ENCODE peak calls at places on chromosomes 6 and 20, in ten cellular contexts. One of them, this sample, is unnamed.

GRCh38 chr6:75023634-75024033 is 182.2 kb downstream of the COL12A1 start:
- DNase-seq in RWPE1: no peak
- DNase-seq in foreskin keratinocyte: peak; percentile 52
- DNase-seq in AG09309: no peak
- DNase-seq in WERI-Rb-1: no peak
- DNase-seq in uterus: no peak
- DNase-seq in gastrocnemius medialis: no peak
- DNase-seq in astrocyte of the spinal cord: no peak
- DNase-seq in heart left ventricle: no peak
- DNase-seq in bronchial epithelial cell: peak; percentile 77
- DNase-seq in this sample: no peak

GRCh38 chr20:62320581-62321354 is 18.0 kb downstream of the ADRM1 start:
- DNase-seq in RWPE1: peak; percentile 86
- DNase-seq in foreskin keratinocyte: no peak
- DNase-seq in AG09309: no peak
- DNase-seq in WERI-Rb-1: peak; percentile 76
- DNase-seq in uterus: no peak
- DNase-seq in gastrocnemius medialis: no peak
- DNase-seq in astrocyte of the spinal cord: no peak
- DNase-seq in heart left ventricle: no peak
- DNase-seq in bronchial epithelial cell: no peak
- DNase-seq in this sample: no peak

GRCh38 chr6:43910638-43911353 is 140.8 kb downstream of the VEGFA start:
- DNase-seq in RWPE1: peak; percentile 16
- DNase-seq in foreskin keratinocyte: peak; percentile 70
- DNase-seq in AG09309: peak; percentile 62
- DNase-seq in WERI-Rb-1: no peak
- DNase-seq in uterus: peak; percentile 56
- DNase-seq in gastrocnemius medialis: no peak
- DNase-seq in astrocyte of the spinal cord: peak; percentile 66
- DNase-seq in heart left ventricle: no peak
- DNase-seq in bronchial epithelial cell: peak; percentile 88
- DNase-seq in this sample: no peak

GRCh38 chr6:107304421-107305025 is 154.8 kb downstream of the PDSS2 start:
- DNase-seq in RWPE1: peak; percentile 69
- DNase-seq in foreskin keratinocyte: peak; percentile 93
- DNase-seq in AG09309: no peak
- DNase-seq in WERI-Rb-1: no peak
- DNase-seq in uterus: no peak
- DNase-seq in gastrocnemius medialis: no peak
- DNase-seq in astrocyte of the spinal cord: peak; percentile 38
- DNase-seq in heart left ventricle: no peak
- DNase-seq in bronchial epithelial cell: peak; percentile 87
- DNase-seq in this sample: no peak

GRCh38 chr20:13817342-13817741 is 32.5 kb downstream of the NDUFAF5 start:
- DNase-seq in RWPE1: no peak
- DNase-seq in foreskin keratinocyte: no peak
- DNase-seq in AG09309: no peak
- DNase-seq in WERI-Rb-1: no peak
- DNase-seq in uterus: no peak
- DNase-seq in gastrocnemius medialis: no peak
- DNase-seq in astrocyte of the spinal cord: peak; percentile 40
- DNase-seq in heart left ventricle: no peak
- DNase-seq in bronchial epithelial cell: peak; percentile 64
- DNase-seq in this sample: no peak

GRCh38 chr6:113909224-113909856 is 52.2 kb downstream of the MARCKS start:
- DNase-seq in RWPE1: peak; percentile 43
- DNase-seq in foreskin keratinocyte: peak; percentile 22
- DNase-seq in AG09309: peak; percentile 70
- DNase-seq in WERI-Rb-1: no peak
- DNase-seq in uterus: no peak
- DNase-seq in gastrocnemius medialis: no peak
- DNase-seq in astrocyte of the spinal cord: peak; percentile 75
- DNase-seq in heart left ventricle: no peak
- DNase-seq in bronchial epithelial cell: peak; percentile 57
- DNase-seq in this sample: peak; percentile 50

GRCh38 chr6:36729169-36729549 is 31.5 kb downstream of the RAB44 start:
- DNase-seq in RWPE1: no peak
- DNase-seq in foreskin keratinocyte: no peak
- DNase-seq in AG09309: no peak
- DNase-seq in WERI-Rb-1: no peak
- DNase-seq in uterus: no peak
- DNase-seq in gastrocnemius medialis: no peak
- DNase-seq in astrocyte of the spinal cord: no peak
- DNase-seq in heart left ventricle: no peak
- DNase-seq in bronchial epithelial cell: no peak
- DNase-seq in this sample: no peak

GRCh38 chr20:53258741-53259140 is 286.6 kb downstream of the TSHZ2 start:
- DNase-seq in RWPE1: no peak
- DNase-seq in foreskin keratinocyte: no peak
- DNase-seq in AG09309: no peak
- DNase-seq in WERI-Rb-1: no peak
- DNase-seq in uterus: no peak
- DNase-seq in gastrocnemius medialis: no peak
- DNase-seq in astrocyte of the spinal cord: no peak
- DNase-seq in heart left ventricle: no peak
- DNase-seq in bronchial epithelial cell: peak; percentile 4
- DNase-seq in this sample: no peak

GRCh38 chr20:37318046-37318445 is 27.9 kb upstream of the SRC start:
- DNase-seq in RWPE1: no peak
- DNase-seq in foreskin keratinocyte: no peak
- DNase-seq in AG09309: no peak
- DNase-seq in WERI-Rb-1: no peak
- DNase-seq in uterus: no peak
- DNase-seq in gastrocnemius medialis: no peak
- DNase-seq in astrocyte of the spinal cord: no peak
- DNase-seq in heart left ventricle: no peak
- DNase-seq in bronchial epithelial cell: no peak
- DNase-seq in this sample: no peak

GRCh38 chr20:61117725-61118124 is 134.3 kb upstream of the CDH4 start:
- DNase-seq in RWPE1: no peak
- DNase-seq in foreskin keratinocyte: no peak
- DNase-seq in AG09309: peak; percentile 27
- DNase-seq in WERI-Rb-1: no peak
- DNase-seq in uterus: no peak
- DNase-seq in gastrocnemius medialis: no peak
- DNase-seq in astrocyte of the spinal cord: peak; percentile 59
- DNase-seq in heart left ventricle: no peak
- DNase-seq in bronchial epithelial cell: peak; percentile 17
- DNase-seq in this sample: no peak

GRCh38 chr6:41937881-41938574 is 3.6 kb downstream of the CCND3 start:
- DNase-seq in RWPE1: no peak
- DNase-seq in foreskin keratinocyte: no peak
- DNase-seq in AG09309: no peak
- DNase-seq in WERI-Rb-1: no peak
- DNase-seq in uterus: peak; percentile 33
- DNase-seq in gastrocnemius medialis: no peak
- DNase-seq in astrocyte of the spinal cord: no peak
- DNase-seq in heart left ventricle: peak; percentile 43
- DNase-seq in bronchial epithelial cell: no peak
- DNase-seq in this sample: no peak

GRCh38 chr6:7176208-7176607 is 68.4 kb downstream of the RREB1 start:
- DNase-seq in RWPE1: no peak
- DNase-seq in foreskin keratinocyte: no peak
- DNase-seq in AG09309: no peak
- DNase-seq in WERI-Rb-1: no peak
- DNase-seq in uterus: no peak
- DNase-seq in gastrocnemius medialis: no peak
- DNase-seq in astrocyte of the spinal cord: no peak
- DNase-seq in heart left ventricle: no peak
- DNase-seq in bronchial epithelial cell: no peak
- DNase-seq in this sample: no peak

GRCh38 chr20:49938173-49939163 is 2.3 kb downstream of the RNF114 start:
- DNase-seq in RWPE1: no peak
- DNase-seq in foreskin keratinocyte: peak; percentile 21
- DNase-seq in AG09309: no peak
- DNase-seq in WERI-Rb-1: peak; percentile 44
- DNase-seq in uterus: peak; percentile 52
- DNase-seq in gastrocnemius medialis: peak; percentile 28
- DNase-seq in astrocyte of the spinal cord: peak; percentile 72
- DNase-seq in heart left ventricle: peak; percentile 72
- DNase-seq in bronchial epithelial cell: no peak
- DNase-seq in this sample: no peak

GRCh38 chr20:45402946-45403345 is 5.1 kb upstream of the DBNDD2 start:
- DNase-seq in RWPE1: no peak
- DNase-seq in foreskin keratinocyte: peak; percentile 4
- DNase-seq in AG09309: no peak
- DNase-seq in WERI-Rb-1: no peak
- DNase-seq in uterus: no peak
- DNase-seq in gastrocnemius medialis: no peak
- DNase-seq in astrocyte of the spinal cord: peak; percentile 23
- DNase-seq in heart left ventricle: no peak
- DNase-seq in bronchial epithelial cell: no peak
- DNase-seq in this sample: no peak

GRCh38 chr20:34997774-34998173 is 42.1 kb downstream of the MYH7B start:
- DNase-seq in RWPE1: no peak
- DNase-seq in foreskin keratinocyte: no peak
- DNase-seq in AG09309: no peak
- DNase-seq in WERI-Rb-1: no peak
- DNase-seq in uterus: no peak
- DNase-seq in gastrocnemius medialis: no peak
- DNase-seq in astrocyte of the spinal cord: no peak
- DNase-seq in heart left ventricle: no peak
- DNase-seq in bronchial epithelial cell: no peak
- DNase-seq in this sample: no peak

GRCh38 chr20:47392015-47392720 is 35.7 kb upstream of the ZMYND8 start:
- DNase-seq in RWPE1: peak; percentile 95
- DNase-seq in foreskin keratinocyte: peak; percentile 99
- DNase-seq in AG09309: peak; percentile 89
- DNase-seq in WERI-Rb-1: no peak
- DNase-seq in uterus: no peak
- DNase-seq in gastrocnemius medialis: peak; percentile 30
- DNase-seq in astrocyte of the spinal cord: peak; percentile 89
- DNase-seq in heart left ventricle: no peak
- DNase-seq in bronchial epithelial cell: peak; percentile 99
- DNase-seq in this sample: peak; percentile 35

GRCh38 chr6:108711831-108712230 is 136.4 kb upstream of the ARMC2 start:
- DNase-seq in RWPE1: no peak
- DNase-seq in foreskin keratinocyte: no peak
- DNase-seq in AG09309: no peak
- DNase-seq in WERI-Rb-1: no peak
- DNase-seq in uterus: no peak
- DNase-seq in gastrocnemius medialis: no peak
- DNase-seq in astrocyte of the spinal cord: no peak
- DNase-seq in heart left ventricle: no peak
- DNase-seq in bronchial epithelial cell: no peak
- DNase-seq in this sample: no peak

GRCh38 chr20:378961-379336 is 1.6 kb upstream of the TRIB3 start:
- DNase-seq in RWPE1: no peak
- DNase-seq in foreskin keratinocyte: no peak
- DNase-seq in AG09309: no peak
- DNase-seq in WERI-Rb-1: no peak
- DNase-seq in uterus: no peak
- DNase-seq in gastrocnemius medialis: no peak
- DNase-seq in astrocyte of the spinal cord: no peak
- DNase-seq in heart left ventricle: no peak
- DNase-seq in bronchial epithelial cell: no peak
- DNase-seq in this sample: no peak
- TF ChIP-seq CTCF in RWPE1: no peak
- TF ChIP-seq CTCF in foreskin keratinocyte: no peak
- TF ChIP-seq CTCF in AG09309: no peak
- TF ChIP-seq CTCF in WERI-Rb-1: no peak
- TF ChIP-seq CTCF in uterus: no peak
- TF ChIP-seq CTCF in gastrocnemius medialis: no peak
- TF ChIP-seq CTCF in astrocyte of the spinal cord: no peak
- TF ChIP-seq CTCF in heart left ventricle: no peak
- TF ChIP-seq CTCF in bronchial epithelial cell: no peak
- TF ChIP-seq CTCF in this sample: no peak

DNA sequence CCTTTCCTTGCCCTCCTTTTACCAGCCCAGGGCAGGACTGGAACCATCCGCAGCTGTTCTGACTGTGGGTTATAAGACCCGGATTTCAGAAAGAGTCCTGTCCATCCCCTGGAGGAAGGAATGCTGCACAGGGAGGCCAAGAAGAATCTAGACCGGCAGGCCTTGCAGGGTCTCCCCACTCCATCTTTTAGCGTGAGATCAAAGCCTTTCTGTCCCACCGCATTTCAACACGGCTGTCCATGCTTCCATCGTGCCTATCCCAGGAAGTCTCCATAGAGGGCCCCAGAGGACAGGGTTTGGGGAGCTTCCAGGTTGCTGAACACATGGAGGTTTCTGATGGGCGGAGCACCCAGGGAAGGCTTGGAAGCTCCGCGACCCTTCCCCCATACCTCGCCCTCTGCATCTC is 79.3 kb upstream of the AGPAT4 start:
- DNase-seq in RWPE1: no peak
- DNase-seq in foreskin keratinocyte: no peak
- DNase-seq in AG09309: no peak
- DNase-seq in WERI-Rb-1: peak; percentile 57
- DNase-seq in uterus: no peak
- DNase-seq in gastrocnemius medialis: no peak
- DNase-seq in astrocyte of the spinal cord: no peak
- DNase-seq in heart left ventricle: no peak
- DNase-seq in bronchial epithelial cell: no peak
- DNase-seq in this sample: no peak
- TF ChIP-seq CTCF in RWPE1: no peak
- TF ChIP-seq CTCF in foreskin keratinocyte: peak; percentile 52
- TF ChIP-seq CTCF in AG09309: no peak
- TF ChIP-seq CTCF in WERI-Rb-1: peak; percentile 56
- TF ChIP-seq CTCF in uterus: no peak
- TF ChIP-seq CTCF in gastrocnemius medialis: no peak
- TF ChIP-seq CTCF in astrocyte of the spinal cord: peak; percentile 35
- TF ChIP-seq CTCF in heart left ventricle: peak; percentile 30
- TF ChIP-seq CTCF in bronchial epithelial cell: no peak
- TF ChIP-seq CTCF in this sample: no peak

DNA sequence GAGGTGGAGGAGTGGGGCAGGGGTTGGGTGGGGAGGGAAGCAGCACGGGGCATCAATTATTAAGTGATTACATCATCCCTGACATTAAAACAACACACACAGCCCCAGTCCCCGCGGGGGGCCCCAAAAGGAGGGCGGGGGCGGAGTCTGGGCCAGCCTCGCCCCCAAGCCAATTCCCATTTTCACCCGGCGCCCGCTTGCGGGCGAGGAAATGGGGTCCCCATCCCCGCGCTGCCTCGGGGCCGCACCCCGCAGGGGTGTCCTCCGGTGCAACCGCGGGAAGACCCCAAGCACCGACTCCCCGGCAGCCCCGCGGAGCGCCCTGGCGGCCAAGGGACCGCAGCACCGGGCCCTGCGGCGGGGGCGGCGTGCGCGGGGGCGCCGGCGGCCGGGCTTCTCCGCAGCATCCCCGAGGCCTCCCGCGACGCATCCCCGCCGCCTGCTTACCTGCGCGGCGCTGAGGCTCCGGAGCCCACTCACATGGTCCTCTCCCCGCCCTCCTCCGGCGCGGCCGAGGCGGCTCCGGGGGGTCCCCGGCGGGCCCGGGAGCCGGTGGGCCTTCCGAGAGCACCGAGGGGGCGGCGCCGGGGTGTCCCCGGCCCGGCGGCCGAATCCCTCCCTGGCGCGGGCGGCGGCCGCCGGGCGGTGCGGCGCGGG is 603 bp downstream of the FYN start:
- DNase-seq in RWPE1: no peak
- DNase-seq in foreskin keratinocyte: peak; percentile 11
- DNase-seq in AG09309: no peak
- DNase-seq in WERI-Rb-1: peak; percentile 27
- DNase-seq in uterus: peak; percentile 71
- DNase-seq in gastrocnemius medialis: peak; percentile 24
- DNase-seq in astrocyte of the spinal cord: peak; percentile 66
- DNase-seq in heart left ventricle: peak; percentile 56
- DNase-seq in bronchial epithelial cell: no peak
- DNase-seq in this sample: peak; percentile 45
- TF ChIP-seq CTCF in RWPE1: no peak
- TF ChIP-seq CTCF in foreskin keratinocyte: peak; percentile 13
- TF ChIP-seq CTCF in AG09309: no peak
- TF ChIP-seq CTCF in WERI-Rb-1: no peak
- TF ChIP-seq CTCF in uterus: peak; percentile 17
- TF ChIP-seq CTCF in gastrocnemius medialis: no peak
- TF ChIP-seq CTCF in astrocyte of the spinal cord: no peak
- TF ChIP-seq CTCF in heart left ventricle: no peak
- TF ChIP-seq CTCF in bronchial epithelial cell: peak; percentile 19
- TF ChIP-seq CTCF in this sample: no peak

GRCh38 chr6:145278163-145278807 is 457.0 kb downstream of the EPM2A start:
- DNase-seq in RWPE1: no peak
- DNase-seq in foreskin keratinocyte: peak; percentile 10
- DNase-seq in AG09309: no peak
- DNase-seq in WERI-Rb-1: no peak
- DNase-seq in uterus: no peak
- DNase-seq in gastrocnemius medialis: no peak
- DNase-seq in astrocyte of the spinal cord: peak; percentile 13
- DNase-seq in heart left ventricle: no peak
- DNase-seq in bronchial epithelial cell: peak; percentile 7
- DNase-seq in this sample: no peak
- TF ChIP-seq CTCF in RWPE1: no peak
- TF ChIP-seq CTCF in foreskin keratinocyte: no peak
- TF ChIP-seq CTCF in AG09309: no peak
- TF ChIP-seq CTCF in WERI-Rb-1: no peak
- TF ChIP-seq CTCF in uterus: no peak
- TF ChIP-seq CTCF in gastrocnemius medialis: no peak
- TF ChIP-seq CTCF in astrocyte of the spinal cord: no peak
- TF ChIP-seq CTCF in heart left ventricle: no peak
- TF ChIP-seq CTCF in bronchial epithelial cell: no peak
- TF ChIP-seq CTCF in this sample: no peak

This sample was measured in GM20000.